ENCODE peak calls at places on chromosome 22, in nine cellular contexts. L, J, B, W, E, A, D, P and I are unnamed samples.

GRCh38 chr22:22458896-22459588 is 49.5 kb downstream of the ZNF280B start:
- DNase-seq in W (no peak), D (no peak), J (no peak), E (no peak), P (no peak), A (no peak), B (no peak), L (no peak), I (no peak)

GRCh38 chr22:31583861-31584485 is 78.0 kb downstream of the PISD start:
- DNase-seq in B (no peak), D (no peak), P (no peak), J (no peak), W (peak), A (no peak), L (no peak), E (no peak), I (peak)

GRCh38 chr22:28923826-28924732 is 40.7 kb downstream of the ZNRF3 start:
- DNase-seq in B (no peak), W (no peak), E (peak), L (no peak), J (peak), A (peak), P (no peak), D (no peak), I (no peak)

GRCh38 chr22:30210235-30210831 is 36.2 kb downstream of the LIF start:
- DNase-seq in L (peak), J (peak), P (no peak), B (no peak), A (no peak), W (peak), E (peak), D (peak), I (no peak)

GRCh38 chr22:26172389-26172990 is 3.2 kb downstream of the SEZ6L start:
- DNase-seq in P (no peak), A (peak), W (peak), B (peak), J (no peak), E (peak), L (peak), D (peak), I (no peak)

GRCh38 chr22:48640890-48641771 is 1186.5 kb downstream of the BRD1 start:
- DNase-seq in P (no peak), W (no peak), J (no peak), D (no peak), L (no peak), E (no peak), B (no peak), A (no peak), I (no peak)

GRCh38 chr22:29475550-29475949 is 4.5 kb upstream of the NEFH start:
- DNase-seq in W (no peak), J (no peak), B (peak), P (no peak), A (no peak), D (no peak), E (no peak), L (no peak), I (no peak)

GRCh38 chr22:22515890-22516289 is 4.2 kb downstream of the ZNF280A start:
- DNase-seq in W (no peak), E (no peak), B (no peak), L (no peak), P (no peak), J (no peak), A (no peak), D (no peak), I (no peak)

GRCh38 chr22:42959472-42960145 is 55.3 kb downstream of the PACSIN2 start:
- DNase-seq in B (no peak), W (peak), E (no peak), P (no peak), A (no peak), L (peak), J (peak), D (peak), I (peak)

GRCh38 chr22:30015846-30016245 is 64.4 kb upstream of the HORMAD2 start:
- DNase-seq in B (no peak), W (peak), A (no peak), J (no peak), E (no peak), D (no peak), P (no peak), L (no peak), I (peak)

GRCh38 chr22:44493206-44493605 is 4.8 kb downstream of the RTL6 start:
- DNase-seq in E (no peak), D (no peak), A (no peak), W (no peak), L (no peak), J (no peak), B (no peak), P (no peak), I (no peak)

GRCh38 chr22:46538816-46539163 is 1.4 kb upstream of the CELSR1 start:
- DNase-seq in D (peak), B (no peak), E (no peak), P (no peak), A (no peak), W (peak), L (peak), J (no peak), I (peak)

GRCh38 chr22:44526431-44527115 is 28.5 kb upstream of the RTL6 start:
- DNase-seq in A (no peak), B (no peak), E (no peak), P (peak), J (no peak), L (no peak), D (no peak), W (no peak), I (no peak)

GRCh38 chr22:43592470-43592869 is 180.7 kb downstream of the MPPED1 start:
- DNase-seq in A (no peak), B (no peak), D (no peak), J (no peak), L (peak), E (peak), P (peak), W (no peak), I (no peak)

GRCh38 chr22:31229402-31230140 is 17.5 kb downstream of the LIMK2 start:
- DNase-seq in P (no peak), D (no peak), J (peak), A (no peak), L (peak), W (peak), E (no peak), B (no peak), I (no peak)

GRCh38 chr22:19885841-19886592 is 31.3 kb upstream of the GNB1L start:
- DNase-seq in E (no peak), A (no peak), B (no peak), D (no peak), W (no peak), P (no peak), J (no peak), L (no peak), I (no peak)

GRCh38 chr22:45891471-45891995 is 85.4 kb downstream of the WNT7B start:
- DNase-seq in D (no peak), A (peak), L (no peak), E (no peak), P (no peak), B (no peak), W (no peak), J (no peak), I (no peak)

GRCh38 chr22:34429314-34429713 is 509.0 kb upstream of the LARGE1 start:
- DNase-seq in E (no peak), W (no peak), P (no peak), D (peak), B (no peak), L (no peak), J (no peak), A (no peak), I (no peak)

GRCh38 chr22:25359601-25360261 is 140.3 kb downstream of the CRYBB2 start:
- DNase-seq in P (no peak), J (no peak), A (no peak), L (no peak), W (no peak), B (no peak), E (no peak), D (no peak), I (no peak)

GRCh38 chr22:29302402-29302680 is 4.1 kb upstream of the GAS2L1 start:
- DNase-seq in L (no peak), A (no peak), B (no peak), P (no peak), E (no peak), D (no peak), J (no peak), W (no peak), I (no peak)

GRCh38 chr22:46491936-46492335 is 45.5 kb downstream of the CELSR1 start:
- DNase-seq in B (no peak), E (no peak), D (no peak), J (peak), P (no peak), W (no peak), L (no peak), A (no peak), I (peak)

GRCh38 chr22:46758867-46759290 is 3.6 kb upstream of the TBC1D22A start:
- DNase-seq in J (peak), D (peak), E (peak), P (no peak), L (peak), W (peak), A (no peak), B (no peak), I (peak)

GRCh38 chr22:39176067-39176621 is 23.7 kb upstream of the CBX7 start:
- DNase-seq in P (no peak), L (peak), W (peak), B (no peak), E (no peak), A (peak), D (no peak), J (peak), I (peak)

GRCh38 chr22:19757140-19757984 is 3.2 kb upstream of the TBX1 start:
- DNase-seq in D (no peak), B (peak), A (no peak), P (no peak), W (no peak), J (no peak), L (no peak), E (no peak), I (no peak)

GRCh38 chr22:44729391-44730012 is 22.9 kb upstream of the ARHGAP8 start:
- DNase-seq in J (no peak), A (peak), P (no peak), B (no peak), E (peak), D (no peak), L (peak), W (peak), I (peak)

GRCh38 chr22:19705181-19705934 is 8.9 kb upstream of the SEPTIN5 start:
- DNase-seq in P (no peak), A (peak), D (no peak), L (no peak), E (no peak), W (no peak), J (no peak), B (no peak), I (no peak)

GRCh38 chr22:48950151-48950915 is 877.3 kb downstream of the BRD1 start:
- DNase-seq in W (no peak), B (no peak), P (peak), J (peak), A (no peak), L (no peak), D (no peak), E (no peak), I (no peak)

GRCh38 chr22:30968015-30968923 is at the start of gene MORC2:
- DNase-seq in D (peak), L (peak), J (peak), W (no peak), E (no peak), B (no peak), A (peak), P (no peak), I (no peak)

GRCh38 chr22:36409067-36409466 is 21.3 kb upstream of the MYH9 start:
- DNase-seq in W (no peak), B (no peak), E (no peak), P (no peak), J (no peak), A (no peak), D (no peak), L (no peak), I (no peak)

GRCh38 chr22:36413022-36413770 is 25.4 kb upstream of the MYH9 start:
- DNase-seq in W (no peak), B (no peak), A (no peak), E (no peak), P (no peak), J (no peak), L (no peak), D (no peak), I (peak)

GRCh38 chr22:36411589-36412258 is 24.0 kb upstream of the MYH9 start:
- DNase-seq in A (no peak), P (no peak), J (no peak), W (no peak), D (no peak), E (no peak), L (no peak), B (no peak), I (no peak)

GRCh38 chr22:36406721-36407120 is 19.0 kb upstream of the MYH9 start:
- DNase-seq in L (no peak), D (no peak), J (no peak), A (no peak), P (no peak), W (no peak), E (no peak), B (no peak), I (no peak)

DNA sequence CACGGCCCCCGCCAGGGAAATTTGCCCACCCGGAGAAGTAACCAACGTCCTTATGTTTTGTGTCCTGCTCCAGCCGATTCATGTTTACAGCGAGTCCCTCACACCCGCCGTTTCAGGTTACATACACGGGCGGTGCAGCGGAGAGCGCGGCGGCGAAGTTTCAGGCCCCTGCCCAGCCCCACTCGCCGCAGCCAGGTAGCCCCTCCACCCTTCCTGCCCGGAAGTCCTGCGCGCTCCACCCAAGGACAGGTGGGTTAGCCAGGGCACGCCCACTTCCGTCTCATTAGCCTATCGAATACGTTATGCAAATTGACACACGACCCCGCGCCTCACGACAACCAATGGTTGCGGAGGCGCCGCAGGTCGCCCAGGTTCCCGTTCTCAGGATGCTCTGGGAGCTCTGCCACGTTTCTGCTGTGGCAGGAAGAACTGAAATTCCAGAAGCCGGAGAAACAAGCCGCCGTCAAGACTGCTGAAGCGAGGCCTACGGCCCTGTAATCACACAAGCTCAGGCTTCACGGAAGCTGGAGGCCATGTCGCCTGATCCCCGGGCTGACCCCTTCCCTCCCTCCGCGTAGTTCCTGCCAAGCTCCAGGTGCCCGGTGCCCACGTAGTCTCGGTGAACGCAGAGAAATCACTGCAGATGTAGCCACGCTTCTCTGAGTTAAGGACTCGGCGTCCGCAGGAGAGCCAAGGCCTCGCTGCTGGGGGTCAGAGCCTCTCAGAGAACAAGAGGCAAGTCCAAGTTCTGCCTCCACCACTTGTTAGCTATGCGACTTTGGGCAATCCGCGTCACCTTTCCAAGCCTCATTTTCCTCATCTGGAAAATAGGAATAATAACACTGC is 22.4 kb upstream of the MYH9 start:
- DNase-seq in A (peak), J (peak), P (no peak), E (peak), L (peak), B (peak), W (no peak), D (peak), I (no peak)
- TF ChIP-seq CTCF in A (no peak), J (no peak), P (no peak), E (peak), L (no peak), B (no peak), W (no peak), D (peak), I (no peak)

GRCh38 chr22:21020802-21021429 is 6.0 kb downstream of the P2RX6 start:
- DNase-seq in L (peak), J (no peak), D (no peak), A (peak), P (no peak), E (no peak), W (no peak), B (peak), I (no peak)
- TF ChIP-seq CTCF in L (peak), J (no peak), D (peak), A (peak), P (peak), E (peak), W (peak), B (peak), I (peak)

GRCh38 chr22:17791196-17791595 is 16.9 kb upstream of the BID start:
- DNase-seq in L (no peak), D (no peak), J (no peak), W (no peak), A (no peak), P (no peak), B (no peak), E (no peak), I (no peak)
- TF ChIP-seq CTCF in L (no peak), D (no peak), J (no peak), W (no peak), A (no peak), P (no peak), B (no peak), E (no peak), I (no peak)

GRCh38 chr22:32901925-32902324 is 100.4 kb downstream of the TIMP3 start:
- DNase-seq in J (no peak), D (no peak), A (no peak), E (no peak), W (no peak), B (no peak), L (no peak), P (no peak), I (no peak)
- TF ChIP-seq CTCF in J (no peak), D (no peak), A (no peak), E (no peak), W (no peak), B (no peak), L (no peak), P (no peak), I (no peak)

DNA sequence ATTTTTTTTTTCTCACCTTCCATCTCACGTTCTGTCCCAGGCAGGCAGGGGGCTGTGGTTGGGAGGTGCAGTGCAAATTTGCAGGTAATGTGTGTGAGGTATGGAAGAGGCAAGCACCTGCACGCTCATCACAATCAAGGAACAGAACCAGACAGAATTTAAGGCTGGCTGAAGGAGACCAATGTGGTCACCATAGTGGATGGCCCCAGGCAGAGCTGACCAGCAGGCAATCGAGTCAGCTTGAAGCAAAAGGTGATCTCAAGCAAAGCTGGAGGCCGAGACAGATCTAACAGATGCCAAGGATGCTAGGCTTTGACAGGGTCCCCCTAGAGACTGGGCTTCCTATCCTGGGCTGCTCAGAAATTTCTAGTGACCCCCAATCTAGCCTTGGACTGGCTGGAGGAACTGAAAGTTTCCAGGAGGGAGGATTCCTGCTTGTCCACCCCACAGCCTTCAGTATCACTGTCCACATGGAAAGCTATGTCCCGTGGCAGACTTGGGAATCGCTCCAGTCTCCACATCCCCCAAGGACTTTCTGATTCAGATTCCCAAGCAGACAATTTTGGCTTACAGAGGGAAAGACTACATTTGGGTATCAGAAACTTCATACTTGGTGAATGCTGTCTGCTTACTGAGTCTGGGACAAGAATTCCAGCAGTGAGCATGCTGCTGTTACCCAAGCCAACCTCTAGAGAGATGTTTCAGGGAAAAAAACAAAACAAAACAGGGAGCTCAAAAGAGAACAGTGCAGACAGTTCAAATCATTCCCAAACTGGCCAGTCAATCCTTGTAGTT is 9.0 kb upstream of the MICAL3 start:
- DNase-seq in A (no peak), W (peak), L (peak), J (no peak), P (peak), E (no peak), D (no peak), B (no peak), I (no peak)
- TF ChIP-seq CTCF in A (no peak), W (peak), L (no peak), J (no peak), P (peak), E (no peak), D (no peak), B (no peak), I (peak)

GRCh38 chr22:50310949-50311444 is 3.6 kb upstream of the PLXNB2 start:
- DNase-seq in E (no peak), L (no peak), W (no peak), D (no peak), P (no peak), B (no peak), J (no peak), A (peak), I (no peak)

GRCh38 chr22:50309601-50309991 is 2.1 kb upstream of the PLXNB2 start:
- DNase-seq in D (no peak), W (no peak), L (no peak), J (no peak), A (no peak), P (no peak), B (no peak), E (no peak), I (no peak)

GRCh38 chr22:50308986-50309600 is 1.6 kb upstream of the PLXNB2 start:
- DNase-seq in A (no peak), L (no peak), J (no peak), B (no peak), D (no peak), E (no peak), W (no peak), P (no peak), I (no peak)

GRCh38 chr22:50311606-50312351 is 4.3 kb upstream of the PLXNB2 start:
- DNase-seq in J (no peak), E (no peak), D (no peak), B (no peak), L (no peak), W (no peak), P (no peak), A (peak), I (no peak)

GRCh38 chr22:50310209-50310722 is 2.8 kb upstream of the PLXNB2 start:
- DNase-seq in L (no peak), E (no peak), D (no peak), B (no peak), P (no peak), A (no peak), J (no peak), W (no peak), I (no peak)
- TF ChIP-seq CTCF in L (no peak), E (no peak), D (no peak), B (no peak), P (no peak), A (no peak), J (no peak), W (no peak), I (no peak)

GRCh38 chr22:23751441-23751996 is 607 bp upstream of the ZNF70 start:
- DNase-seq in D (peak), P (no peak), J (no peak), A (no peak), E (no peak), B (no peak), W (peak), L (peak), I (no peak)

GRCh38 chr22:23749747-23750373 is 1.1 kb downstream of the ZNF70 start:
- DNase-seq in W (no peak), P (no peak), D (no peak), A (no peak), B (no peak), J (no peak), E (no peak), L (peak), I (no peak)

GRCh38 chr22:23750744-23751440 is at the start of gene ZNF70:
- DNase-seq in E (peak), W (peak), D (peak), A (peak), P (no peak), L (peak), B (peak), J (peak), I (peak)

GRCh38 chr22:23752090-23752691 is 1.3 kb upstream of the ZNF70 start:
- DNase-seq in J (no peak), B (peak), E (no peak), D (no peak), W (no peak), A (no peak), L (no peak), P (no peak), I (no peak)

GRCh38 chr22:23750374-23750743 is 553 bp downstream of the ZNF70 start:
- DNase-seq in L (no peak), B (no peak), E (no peak), P (no peak), A (no peak), W (no peak), D (no peak), J (no peak), I (no peak)
- TF ChIP-seq CTCF in L (no peak), B (no peak), E (no peak), P (no peak), A (no peak), W (no peak), D (no peak), J (no peak), I (no peak)

GRCh38 chr22:27438271-27438980 is 363.1 kb downstream of the MN1 start:
- DNase-seq in L (peak), E (no peak), P (no peak), A (peak), W (no peak), B (no peak), D (no peak), J (peak), I (no peak)
- TF ChIP-seq CTCF in L (no peak), E (no peak), P (peak), A (no peak), W (no peak), B (no peak), D (no peak), J (no peak), I (no peak)